ENCODE peak calls at places on chromosomes 13 and 19, in four cellular contexts. One of them, this sample, is unnamed.
A peak's percentile ranks its signal among the peaks of the same experiment; 100 is the strongest.

GRCh38 chr19:13013649-13014048 is 18.4 kb downstream of the NFIX start:
- DNase-seq in K562: no peak
- DNase-seq in HepG2: no peak
- DNase-seq in GM12891: no peak
- DNase-seq in this sample: no peak

GRCh38 chr13:113849981-113850721 is 13.7 kb downstream of the GAS6 start:
- DNase-seq in HepG2: no peak
- DNase-seq in K562: no peak
- DNase-seq in GM12891: no peak
- DNase-seq in this sample: peak; percentile 1

GRCh38 chr13:60612593-60612992 is 215.6 kb downstream of the TDRD3 start:
- DNase-seq in K562: no peak
- DNase-seq in HepG2: no peak
- DNase-seq in GM12891: no peak
- DNase-seq in this sample: no peak

GRCh38 chr19:29371766-29372415 is 153.9 kb upstream of the VSTM2B start:
- DNase-seq in K562: no peak
- DNase-seq in HepG2: no peak
- DNase-seq in GM12891: no peak
- DNase-seq in this sample: no peak

GRCh38 chr13:106393776-106394175 is 141.7 kb downstream of the EFNB2 start:
- DNase-seq in HepG2: no peak
- DNase-seq in GM12891: no peak
- DNase-seq in K562: no peak
- DNase-seq in this sample: no peak

GRCh38 chr13:29683041-29683440 is 87.6 kb upstream of the SLC7A1 start:
- DNase-seq in GM12891: no peak
- DNase-seq in HepG2: no peak
- DNase-seq in K562: no peak
- DNase-seq in this sample: no peak

GRCh38 chr13:29917573-29918091 is 67.2 kb upstream of the UBL3 start:
- DNase-seq in K562: no peak
- DNase-seq in HepG2: no peak
- DNase-seq in GM12891: no peak
- DNase-seq in this sample: no peak

GRCh38 chr13:63026285-63026797 is 1610.7 kb upstream of the PCDH20 start:
- DNase-seq in K562: no peak
- DNase-seq in GM12891: no peak
- DNase-seq in HepG2: no peak
- DNase-seq in this sample: no peak

GRCh38 chr19:5230730-5231555 is 109.7 kb downstream of the PTPRS start:
- DNase-seq in K562: no peak
- DNase-seq in GM12891: no peak
- DNase-seq in HepG2: no peak
- DNase-seq in this sample: no peak

GRCh38 chr19:2061936-2062729 is 11.1 kb upstream of the MKNK2 start:
- DNase-seq in HepG2: peak; percentile 33
- DNase-seq in K562: peak; percentile 36
- DNase-seq in GM12891: no peak
- DNase-seq in this sample: no peak

GRCh38 chr13:67416047-67416925 is 186.2 kb upstream of the PCDH9 start:
- DNase-seq in HepG2: peak; percentile 4
- DNase-seq in GM12891: no peak
- DNase-seq in K562: no peak
- DNase-seq in this sample: no peak

GRCh38 chr13:103178986-103179695 is 112.9 kb upstream of the SLC10A2 start:
- DNase-seq in K562: no peak
- DNase-seq in GM12891: no peak
- DNase-seq in HepG2: no peak
- DNase-seq in this sample: no peak

GRCh38 chr13:101303512-101303911 is 112.8 kb downstream of the NALCN start:
- DNase-seq in GM12891: no peak
- DNase-seq in K562: no peak
- DNase-seq in HepG2: no peak
- DNase-seq in this sample: no peak

GRCh38 chr19:58154679-58155648 is 4.4 kb upstream of the ZNF329 start:
- DNase-seq in HepG2: peak; percentile 88
- DNase-seq in GM12891: peak; percentile 85
- DNase-seq in K562: peak; percentile 80
- DNase-seq in this sample: peak; percentile 59
- TF ChIP-seq POLR2A in HepG2: peak; percentile 79
- TF ChIP-seq POLR2A in GM12891: no peak
- TF ChIP-seq POLR2A in K562: no peak
- TF ChIP-seq POLR2A in this sample: no peak

DNA sequence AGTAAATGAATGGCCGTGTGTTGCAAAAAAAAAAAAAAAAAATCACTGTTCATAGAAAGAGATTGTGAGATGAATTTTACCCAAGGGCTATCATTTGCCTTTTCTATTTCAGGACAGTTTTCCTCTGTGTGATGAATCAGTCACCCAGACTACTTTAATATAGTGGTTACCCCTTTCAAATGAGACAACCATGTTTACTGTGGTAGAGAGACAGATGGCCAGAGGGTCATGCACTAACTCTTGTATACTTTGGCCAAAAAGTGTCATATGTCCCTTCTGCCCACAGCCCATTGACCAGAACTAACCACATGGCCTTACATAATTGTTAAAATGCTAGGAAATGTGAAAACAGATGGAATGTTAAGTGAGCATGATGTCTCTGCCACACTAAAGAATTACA is 498.7 kb downstream of the DACH1 start:
- DNase-seq in GM12891: no peak
- DNase-seq in HepG2: no peak
- DNase-seq in K562: no peak
- DNase-seq in this sample: no peak
- TF ChIP-seq TAF1 in GM12891: no peak
- TF ChIP-seq TAF1 in HepG2: no peak
- TF ChIP-seq TAF1 in K562: no peak
- TF ChIP-seq TAF1 in this sample: no peak

GRCh38 chr19:18878858-18879578 is 16.9 kb downstream of the CERS1 start:
- DNase-seq in K562: no peak
- DNase-seq in GM12891: no peak
- DNase-seq in HepG2: no peak
- DNase-seq in this sample: no peak
- TF ChIP-seq POLR2A in K562: no peak
- TF ChIP-seq POLR2A in GM12891: no peak
- TF ChIP-seq POLR2A in HepG2: no peak
- TF ChIP-seq POLR2A in this sample: no peak

GRCh38 chr19:19096641-19097627 is 33.1 kb downstream of the SLC25A42 start:
- DNase-seq in GM12891: no peak
- DNase-seq in K562: no peak
- DNase-seq in HepG2: peak; percentile 93
- DNase-seq in this sample: no peak

GRCh38 chr19:19098084-19098702 is 34.4 kb downstream of the SLC25A42 start:
- DNase-seq in HepG2: peak; percentile 23
- DNase-seq in K562: no peak
- DNase-seq in GM12891: no peak
- DNase-seq in this sample: no peak

GRCh38 chr19:19095691-19096090 is 31.9 kb downstream of the SLC25A42 start:
- DNase-seq in K562: no peak
- DNase-seq in HepG2: peak; percentile 20
- DNase-seq in GM12891: no peak
- DNase-seq in this sample: no peak

GRCh38 chr19:19098703-19099632 is 35.2 kb downstream of the SLC25A42 start:
- DNase-seq in GM12891: no peak
- DNase-seq in HepG2: peak; percentile 97
- DNase-seq in K562: no peak
- DNase-seq in this sample: no peak

GRCh38 chr19:19094513-19094912 is 30.7 kb downstream of the SLC25A42 start:
- DNase-seq in HepG2: peak; percentile 52
- DNase-seq in GM12891: no peak
- DNase-seq in K562: no peak
- DNase-seq in this sample: no peak
- TF ChIP-seq TAF1 in HepG2: no peak
- TF ChIP-seq TAF1 in GM12891: no peak
- TF ChIP-seq TAF1 in K562: no peak
- TF ChIP-seq TAF1 in this sample: no peak

DNA sequence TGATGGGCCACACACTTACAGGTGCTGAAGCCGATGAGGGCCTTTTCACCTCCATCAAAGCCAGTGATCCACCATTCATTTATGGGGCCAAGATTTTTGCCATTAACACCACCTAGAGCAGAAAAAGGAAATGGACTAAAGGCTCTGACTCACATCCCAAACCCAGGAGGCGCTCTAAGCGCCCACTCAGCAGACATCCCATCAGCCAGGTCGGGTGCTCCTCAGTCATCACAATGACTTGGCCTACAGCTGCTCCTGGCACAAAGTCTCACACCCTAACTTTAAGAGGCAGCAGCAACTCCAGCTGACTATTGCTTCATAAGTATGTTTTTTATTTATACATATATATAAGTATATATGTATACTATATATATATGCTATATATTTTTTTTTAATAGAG is 36.1 kb upstream of the EIF3G start:
- DNase-seq in K562: no peak
- DNase-seq in HepG2: no peak
- DNase-seq in GM12891: no peak
- DNase-seq in this sample: no peak
- TF ChIP-seq POLR2A in K562: no peak
- TF ChIP-seq POLR2A in HepG2: no peak
- TF ChIP-seq POLR2A in GM12891: no peak
- TF ChIP-seq POLR2A in this sample: no peak

DNA sequence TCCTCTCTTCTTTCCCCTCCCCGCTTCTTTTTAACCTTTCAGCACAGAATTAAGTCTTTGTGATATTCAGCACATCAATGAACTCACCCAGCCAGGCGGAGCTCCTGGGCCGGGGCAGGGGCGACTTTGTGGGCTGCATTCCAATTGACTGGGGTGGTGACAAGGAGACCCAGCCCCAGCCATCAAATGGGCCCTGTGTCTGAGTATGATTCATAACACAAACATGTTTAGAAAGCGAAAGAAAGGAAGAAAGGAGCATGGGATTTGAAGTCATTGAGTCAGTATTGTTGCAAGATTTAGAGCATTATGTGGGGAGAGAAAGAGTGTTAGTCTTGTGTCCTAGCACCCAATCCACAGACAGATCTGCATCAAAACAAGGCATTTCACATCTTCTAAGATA is 185.3 kb downstream of the LHFPL6 start:
- DNase-seq in GM12891: no peak
- DNase-seq in K562: no peak
- DNase-seq in HepG2: no peak
- DNase-seq in this sample: no peak
- TF ChIP-seq TAF1 in GM12891: no peak
- TF ChIP-seq TAF1 in K562: no peak
- TF ChIP-seq TAF1 in HepG2: no peak
- TF ChIP-seq TAF1 in this sample: no peak

GRCh38 chr13:33678906-33679657 is 138.9 kb upstream of the RFC3 start:
- DNase-seq in K562: peak; percentile 5
- DNase-seq in HepG2: peak; percentile 97
- DNase-seq in GM12891: peak; percentile 57
- DNase-seq in this sample: peak; percentile 58
- TF ChIP-seq POLR2A in K562: no peak
- TF ChIP-seq POLR2A in HepG2: peak; percentile 81
- TF ChIP-seq POLR2A in GM12891: peak; percentile 92
- TF ChIP-seq POLR2A in this sample: peak; percentile 87

GRCh38 chr13:88704600-88705275 is 1033.6 kb downstream of the SLITRK5 start:
- DNase-seq in HepG2: no peak
- DNase-seq in K562: no peak
- DNase-seq in GM12891: no peak
- DNase-seq in this sample: no peak

DNA sequence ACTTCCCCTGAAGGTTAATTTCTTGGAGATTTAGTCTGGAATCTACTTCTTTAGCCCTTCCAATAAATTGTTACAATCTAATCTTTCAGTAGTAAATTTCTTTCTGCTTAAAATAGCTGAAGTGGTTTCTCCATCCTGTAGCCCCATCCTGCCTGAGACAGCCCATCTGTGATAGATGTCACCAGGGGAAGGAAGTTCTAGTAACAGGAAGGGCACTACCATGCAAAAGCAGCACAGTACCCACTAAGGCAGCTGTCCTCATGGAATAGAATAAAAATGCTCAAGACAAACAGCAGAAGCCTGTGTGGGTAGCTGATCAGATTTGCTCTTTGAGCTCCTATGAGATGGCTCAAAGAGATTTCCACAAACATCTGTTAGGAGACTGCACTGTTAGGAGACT is 1036.5 kb downstream of the SLITRK5 start:
- DNase-seq in HepG2: no peak
- DNase-seq in GM12891: no peak
- DNase-seq in K562: no peak
- DNase-seq in this sample: no peak
- TF ChIP-seq TAF1 in HepG2: no peak
- TF ChIP-seq TAF1 in GM12891: no peak
- TF ChIP-seq TAF1 in K562: no peak
- TF ChIP-seq TAF1 in this sample: no peak